ENCODE peak calls at places on chromosomes 16 and 17, in six cellular contexts. L, O, A, S, U and Q are unnamed samples.

GRCh38 chr17:35889241-35889640 is 9.1 kb upstream of the CCL5 start:
- DNase-seq in L (no peak), O (no peak), U (no peak), A (no peak), S (no peak), Q (no peak)

GRCh38 chr17:32629563-32630190 is 142.9 kb downstream of the CDK5R1 start:
- DNase-seq in U (no peak), O (no peak), S (no peak), L (no peak), A (no peak), Q (no peak)

GRCh38 chr17:64950871-64951270 is 31.6 kb upstream of the LRRC37A3 start:
- DNase-seq in U (no peak), L (no peak), O (no peak), S (no peak), A (no peak), Q (no peak)

GRCh38 chr17:57940217-57940616 is 15.0 kb downstream of the CUEDC1 start:
- DNase-seq in A (no peak), S (no peak), U (no peak), O (no peak), L (no peak), Q (no peak)

GRCh38 chr17:67435122-67435521 is 58.0 kb downstream of the PITPNC1 start:
- DNase-seq in A (no peak), L (no peak), O (no peak), S (no peak), U (no peak), Q (peak; percentile 66)

GRCh38 chr16:50244504-50245416 is 21.6 kb upstream of the ADCY7 start:
- DNase-seq in S (no peak), A (no peak), U (no peak), L (no peak), O (no peak), Q (no peak)

GRCh38 chr16:74100405-74101316 is 196.0 kb upstream of the PSMD7 start:
- DNase-seq in L (no peak), S (no peak), A (no peak), O (no peak), U (no peak), Q (no peak)

GRCh38 chr17:9886141-9886930 is 18.7 kb downstream of the RCVRN start:
- DNase-seq in L (no peak), O (no peak), A (no peak), S (no peak), U (no peak), Q (no peak)

GRCh38 chr17:57442914-57443571 is 186.7 kb downstream of the MSI2 start:
- DNase-seq in S (peak; percentile 79), U (peak; percentile 38), A (no peak), L (no peak), O (no peak), Q (peak; percentile 31)

GRCh38 chr17:15392326-15392739 is 50.9 kb upstream of the TEKT3 start:
- DNase-seq in A (no peak), U (no peak), S (no peak), O (no peak), L (no peak), Q (no peak)

GRCh38 chr16:82302007-82302733 is 132.1 kb upstream of the MPHOSPH6 start:
- DNase-seq in A (no peak), L (no peak), S (no peak), U (no peak), O (no peak), Q (no peak)

GRCh38 chr17:46072998-46073397 is 73.9 kb downstream of the STH start:
- DNase-seq in O (no peak), S (no peak), U (no peak), A (no peak), L (no peak), Q (no peak)

GRCh38 chr17:30584810-30585209 is 107.6 kb downstream of the GOSR1 start:
- DNase-seq in S (no peak), A (no peak), L (no peak), U (no peak), O (no peak), Q (no peak)

GRCh38 chr17:60087882-60088669 is 9.4 kb upstream of the HEATR6 start:
- DNase-seq in U (no peak), A (no peak), L (peak; percentile 83), O (no peak), S (no peak), Q (no peak)

GRCh38 chr16:23182206-23182674 is 305 bp upstream of the SCNN1G start:
- DNase-seq in L (peak; percentile 84), S (peak; percentile 71), U (peak; percentile 74), O (peak; percentile 88), A (peak; percentile 57), Q (peak; percentile 8)

GRCh38 chr16:35560637-35560984 is 2101.2 kb downstream of the TP53TG3F start:
- DNase-seq in U (no peak), L (no peak), O (no peak), A (no peak), S (no peak), Q (no peak)

GRCh38 chr16:89863741-89864391 is 9.5 kb upstream of the TCF25 start:
- DNase-seq in S (no peak), L (peak; percentile 39), O (peak; percentile 64), U (peak; percentile 34), A (no peak), Q (no peak)

GRCh38 chr17:71709974-71710373 is 410.8 kb upstream of the SOX9 start:
- DNase-seq in O (no peak), A (no peak), L (no peak), U (no peak), S (no peak), Q (no peak)

GRCh38 chr17:20223808-20224328 is 214.7 kb downstream of the SPECC1 start:
- DNase-seq in U (no peak), S (no peak), O (no peak), A (no peak), L (no peak), Q (no peak)

GRCh38 chr16:53944026-53944425 is 240.1 kb downstream of the FTO start:
- DNase-seq in L (no peak), A (no peak), S (no peak), O (no peak), U (no peak), Q (no peak)

GRCh38 chr16:31460582-31461002 is 1.3 kb downstream of the ARMC5 start:
- DNase-seq in O (no peak), S (no peak), L (no peak), A (peak; percentile 56), U (no peak), Q (peak; percentile 60)

GRCh38 chr17:4199818-4200402 is 56.9 kb downstream of the CYB5D2 start:
- DNase-seq in U (no peak), L (no peak), S (no peak), O (no peak), A (peak; percentile 18), Q (no peak)

GRCh38 chr16:72467157-72467759 is 295.3 kb upstream of the PMFBP1 start:
- DNase-seq in S (no peak), U (peak; percentile 21), O (no peak), A (peak; percentile 28), L (no peak), Q (no peak)

GRCh38 chr16:72926671-72927070 is 121.3 kb downstream of the ZFHX3 start:
- DNase-seq in A (no peak), L (no peak), U (no peak), O (no peak), S (no peak), Q (no peak)

GRCh38 chr16:89911375-89911774 is 7.3 kb upstream of the MC1R start:
- DNase-seq in S (no peak), A (no peak), O (no peak), U (no peak), L (no peak), Q (no peak)

GRCh38 chr17:27906238-27906603 is 13.1 kb upstream of the LYRM9 start:
- DNase-seq in S (no peak), O (no peak), U (no peak), A (no peak), L (no peak), Q (no peak)

GRCh38 chr16:28277537-28278388 is 14.6 kb upstream of the SBK1 start:
- DNase-seq in L (peak; percentile 74), S (peak; percentile 84), U (peak; percentile 97), O (peak; percentile 92), A (peak; percentile 65), Q (peak; percentile 24)

GRCh38 chr17:66661857-66662256 is 173.1 kb upstream of the CACNG5 start:
- DNase-seq in L (no peak), U (no peak), O (no peak), S (no peak), A (no peak), Q (no peak)

GRCh38 chr16:78331749-78332148 is 232.3 kb downstream of the WWOX start:
- DNase-seq in S (no peak), A (no peak), O (no peak), U (no peak), L (no peak), Q (no peak)

GRCh38 chr17:27569884-27570577 is 61.0 kb upstream of the LGALS9 start:
- DNase-seq in O (no peak), L (no peak), U (no peak), A (no peak), S (no peak), Q (no peak)

GRCh38 chr16:67655363-67655762 is 4.7 kb downstream of the ACD start:
- DNase-seq in O (no peak), A (no peak), L (no peak), S (no peak), U (no peak), Q (no peak)

GRCh38 chr17:76530826-76531500 is 6.5 kb downstream of the CYGB start:
- DNase-seq in O (no peak), A (no peak), S (no peak), U (no peak), L (no peak), Q (no peak)
- H3K4me1 ChIP-seq in O (peaks cover 63% of the 10 kb centered on the region), A (peaks cover 21% of the 10 kb centered on the region), S (peaks cover 33% of the 10 kb centered on the region), U (peaks cover 45% of the 10 kb centered on the region), L (no peaks in the 10 kb centered on the region), Q (peaks cover 36% of the 10 kb centered on the region)

GRCh38 chr17:61863801-61864126 is 436 bp upstream of the BRIP1 start:
- DNase-seq in S (no peak), A (no peak), O (no peak), L (no peak), U (peak; percentile 19), Q (no peak)
- H3K36me3 ChIP-seq in S (peaks cover 28% of the 10 kb centered on the region), A (peaks cover 15% of the 10 kb centered on the region), O (peaks cover 10% of the 10 kb centered on the region), L (no peaks in the 10 kb centered on the region), U (no peaks in the 10 kb centered on the region), Q (no peaks in the 10 kb centered on the region)

DNA sequence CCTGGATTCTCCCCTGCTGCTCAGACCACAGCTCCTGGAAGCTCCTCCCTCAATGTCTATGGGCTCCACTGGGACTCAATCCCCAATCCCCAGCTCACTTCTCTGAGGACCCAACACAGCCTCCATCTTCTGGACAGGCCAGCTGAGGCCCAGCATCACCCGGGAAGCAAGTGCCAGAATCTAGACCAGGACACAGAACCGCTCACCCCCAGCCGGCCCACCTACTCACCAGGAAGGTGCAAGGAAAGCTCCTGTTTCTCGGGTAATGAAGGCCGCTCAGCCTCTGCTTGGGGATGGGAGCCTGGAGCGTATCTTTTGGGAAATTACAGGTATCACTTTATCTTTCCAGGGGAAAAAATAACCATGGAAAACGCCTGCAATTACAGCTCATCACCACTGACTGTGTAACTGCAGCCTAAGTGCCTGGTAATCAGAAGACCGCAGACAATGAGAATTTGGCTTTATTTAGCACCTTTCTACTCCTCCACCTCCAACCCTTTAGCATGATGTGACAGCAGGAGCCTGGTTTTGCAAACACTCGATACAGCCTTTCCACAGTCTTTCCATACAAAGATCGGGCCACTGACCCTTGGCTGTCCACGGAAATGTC is 49.6 kb upstream of the RPL38 start:
- DNase-seq in L (no peak), S (no peak), U (no peak), A (no peak), O (no peak), Q (no peak)
- TF ChIP-seq CTCF in L (no peak), S (no peak), U (no peak), A (no peak), O (no peak), Q (no peak)

GRCh38 chr17:6683081-6683684 is 30.0 kb downstream of the SLC13A5 start:
- DNase-seq in U (no peak), A (no peak), L (no peak), S (no peak), O (no peak), Q (no peak)
- H3K4me1 ChIP-seq in U (no peaks in the 10 kb centered on the region), A (no peaks in the 10 kb centered on the region), L (no peaks in the 10 kb centered on the region), S (no peaks in the 10 kb centered on the region), O (no peaks in the 10 kb centered on the region), Q (no peaks in the 10 kb centered on the region)